ENCODE peak calls at places on chromosomes 13 and 19, in nine cellular contexts. S is CD8-positive, alpha-beta memory T cell; F is colonic mucosa; L is Karpas-422; G is naive thymus-derived CD4-positive, alpha-beta T cell; D is A549; U is neuronal stem cell; B is thoracic aorta; T is BE2C. N is an unnamed sample.

GRCh38 chr19:4622695-4623421 is 16.5 kb upstream of the TNFAIP8L1 start:
- DNase-seq in S (no peak), F (no peak), L (no peak), G (no peak), D (no peak), U (no peak), B (no peak), T (peak; percentile 56), N (no peak)

GRCh38 chr19:52584686-52585085 is 14.6 kb downstream of the ZNF701 start:
- DNase-seq in S (no peak), F (no peak), L (no peak), G (no peak), D (no peak), U (no peak), B (no peak), T (no peak), N (no peak)

GRCh38 chr19:46101293-46101692 is 23.2 kb downstream of the IGFL3 start:
- DNase-seq in S (no peak), F (no peak), L (no peak), G (no peak), D (no peak), U (no peak), B (no peak), T (no peak), N (no peak)

GRCh38 chr19:2982983-2983350 is 5.6 kb downstream of the TLE6 start:
- DNase-seq in S (no peak), F (peak; percentile 68), L (no peak), G (no peak), D (no peak), U (no peak), B (peak; percentile 92), T (peak; percentile 99), N (peak; percentile 82)

GRCh38 chr13:112897956-112898785 is 70.8 kb upstream of the MCF2L start:
- DNase-seq in S (no peak), F (no peak), L (no peak), G (no peak), D (no peak), U (no peak), B (no peak), T (peak; percentile 18), N (no peak)

GRCh38 chr13:51761638-51762350 is 42.2 kb downstream of the DHRS12 start:
- DNase-seq in S (no peak), F (no peak), L (no peak), G (no peak), D (no peak), U (no peak), B (no peak), T (no peak), N (peak; percentile 7)

GRCh38 chr13:27425151-27425917 is 915 bp downstream of the GTF3A start:
- DNase-seq in S (peak; percentile 19), F (peak; percentile 40), L (peak; percentile 59), G (no peak), D (no peak), U (no peak), B (no peak), T (no peak), N (peak; percentile 5)

GRCh38 chr19:8210660-8211101 is 1.5 kb downstream of the CERS4 start:
- DNase-seq in S (no peak), F (no peak), L (peak; percentile 47), G (no peak), D (no peak), U (no peak), B (no peak), T (no peak), N (no peak)

GRCh38 chr19:22882797-22883196 is 50.7 kb downstream of the ZNF723 start:
- DNase-seq in S (no peak), F (no peak), L (peak; percentile 90), G (no peak), D (peak; percentile 40), U (no peak), B (no peak), T (no peak), N (peak; percentile 65)

GRCh38 chr13:75308222-75308621 is 173.7 kb downstream of the TBC1D4 start:
- DNase-seq in S (no peak), F (no peak), L (no peak), G (no peak), D (no peak), U (no peak), B (no peak), T (no peak), N (no peak)

GRCh38 chr13:48514776-48515175 is 18.1 kb downstream of the RCBTB2 start:
- DNase-seq in S (no peak), F (no peak), L (no peak), G (no peak), D (no peak), U (no peak), B (no peak), T (no peak), N (no peak)

GRCh38 chr13:21541980-21542379 is 62.0 kb downstream of the MICU2 start:
- DNase-seq in S (no peak), F (no peak), L (no peak), G (no peak), D (no peak), U (no peak), B (no peak), T (no peak), N (no peak)

GRCh38 chr13:42110410-42111155 is 62.1 kb downstream of the DGKH start:
- DNase-seq in S (peak; percentile 52), F (peak; percentile 30), L (peak; percentile 89), G (peak; percentile 62), D (peak; percentile 63), U (peak; percentile 59), B (no peak), T (peak; percentile 29), N (peak; percentile 84)

GRCh38 chr13:80341098-80341701 is at the start of gene SPRY2:
- DNase-seq in S (peak; percentile 12), F (peak; percentile 94), L (no peak), G (no peak), D (peak; percentile 92), U (peak; percentile 93), B (peak; percentile 91), T (peak; percentile 96), N (peak; percentile 98)

GRCh38 chr19:47239610-47240296 is 8.8 kb upstream of the BBC3 start:
- DNase-seq in S (peak; percentile 71), F (no peak), L (peak; percentile 90), G (peak; percentile 53), D (no peak), U (no peak), B (no peak), T (peak; percentile 95), N (peak; percentile 84)

GRCh38 chr19:48395499-48395898 is 2.0 kb downstream of the GRIN2D start:
- DNase-seq in S (no peak), F (no peak), L (no peak), G (no peak), D (no peak), U (no peak), B (no peak), T (no peak), N (no peak)

GRCh38 chr13:101416181-101417042 is at the start of gene NALCN:
- DNase-seq in S (no peak), F (no peak), L (no peak), G (peak; percentile 1), D (peak; percentile 24), U (peak; percentile 31), B (no peak), T (peak; percentile 29), N (peak; percentile 74)

GRCh38 chr13:101412076-101412475 is 4.2 kb downstream of the NALCN start:
- DNase-seq in S (no peak), F (no peak), L (no peak), G (no peak), D (no peak), U (no peak), B (no peak), T (no peak), N (no peak)

GRCh38 chr13:101417501-101417900 is 1.2 kb upstream of the NALCN start:
- DNase-seq in S (no peak), F (no peak), L (no peak), G (no peak), D (no peak), U (no peak), B (no peak), T (no peak), N (peak; percentile 35)

GRCh38 chr13:101415358-101416174 is 742 bp downstream of the NALCN start:
- DNase-seq in S (no peak), F (no peak), L (no peak), G (no peak), D (peak; percentile 4), U (no peak), B (no peak), T (no peak), N (no peak)

DNA sequence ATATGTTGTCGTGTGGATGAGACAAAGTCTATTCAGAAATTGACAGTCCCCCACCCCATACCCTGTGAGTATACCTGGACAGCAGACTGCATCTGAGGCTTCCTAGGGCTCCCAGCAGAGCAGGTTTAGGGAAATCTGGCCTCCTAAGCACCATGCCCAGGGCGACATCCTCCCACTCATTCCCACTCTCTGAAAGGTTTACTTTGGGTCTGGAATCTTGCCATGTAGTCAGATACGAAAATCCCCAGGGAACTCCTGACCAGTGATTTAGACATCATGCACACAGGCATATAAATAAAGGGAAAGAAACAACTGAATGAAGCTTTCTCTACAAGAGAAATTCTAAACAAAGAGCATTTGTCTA is 717 bp upstream of the NALCN start:
- DNase-seq in S (no peak), F (no peak), L (no peak), G (no peak), D (peak; percentile 39), U (no peak), B (no peak), T (peak; percentile 49), N (peak; percentile 55)
- H3K4me3 ChIP-seq in S (no peak overlapping the region), F (no peak overlapping the region), L (no peak overlapping the region), G (no peak overlapping the region), D (peak overlapping the region; percentile 65), U (peak overlapping the region; percentile 45), B (peak overlapping the region; percentile 85), T (peak overlapping the region; percentile 49), N (peak overlapping the region; percentile 88)

GRCh38 chr19:11094520-11094894 is 5.2 kb downstream of the LDLR start:
- DNase-seq in S (no peak), F (no peak), L (no peak), G (no peak), D (no peak), U (no peak), B (no peak), T (no peak), N (peak; percentile 4)
- H3K4me1 ChIP-seq in S (peaks cover 56% of the 10 kb centered on the region), F (peaks cover 15% of the 10 kb centered on the region), L (peaks cover 29% of the 10 kb centered on the region), G (peaks cover 49% of the 10 kb centered on the region), D (peaks cover 47% of the 10 kb centered on the region), U (peaks cover 5% of the 10 kb centered on the region), B (peaks cover 59% of the 10 kb centered on the region), T (peaks cover 8% of the 10 kb centered on the region), N (peaks cover 47% of the 10 kb centered on the region)

DNA sequence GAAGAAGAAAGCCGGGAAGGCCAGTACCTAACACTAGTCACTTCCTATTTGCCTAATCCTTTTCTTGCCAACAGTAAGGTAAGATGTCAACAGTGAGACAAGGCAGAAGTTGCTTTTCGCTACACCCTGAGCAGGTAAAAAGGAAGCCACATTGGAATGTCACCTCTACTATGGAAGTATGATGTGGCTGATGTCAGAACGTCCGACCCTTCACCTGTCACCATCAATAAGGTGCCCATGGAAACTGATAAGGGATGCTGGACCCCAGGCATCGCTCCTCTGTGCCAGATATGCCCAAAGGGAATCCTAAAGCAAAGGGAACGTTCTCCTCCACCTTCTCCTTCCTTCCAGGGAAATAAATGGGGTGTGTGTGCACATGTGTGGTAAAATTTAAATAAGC is 34.3 kb downstream of the COL4A1 start:
- DNase-seq in S (no peak), F (no peak), L (no peak), G (no peak), D (no peak), U (no peak), B (no peak), T (no peak), N (no peak)
- H3K4me3 ChIP-seq in S (no peak overlapping the region), F (no peak overlapping the region), L (no peak overlapping the region), G (no peak overlapping the region), D (no peak overlapping the region), U (no peak overlapping the region), B (no peak overlapping the region), T (no peak overlapping the region), N (no peak overlapping the region)

GRCh38 chr19:41325640-41325946 is 15.6 kb downstream of the CCDC97 start:
- DNase-seq in S (no peak), F (no peak), L (no peak), G (no peak), D (no peak), U (no peak), B (no peak), T (no peak), N (no peak)
- H3K4me1 ChIP-seq in S (peaks cover 55% of the 10 kb centered on the region), F (peaks cover 29% of the 10 kb centered on the region), L (peaks cover 33% of the 10 kb centered on the region), G (peaks cover 39% of the 10 kb centered on the region), D (peaks cover 79% of the 10 kb centered on the region), U (peaks cover 36% of the 10 kb centered on the region), B (peaks cover 59% of the 10 kb centered on the region), T (peaks cover 64% of the 10 kb centered on the region), N (peaks cover 52% of the 10 kb centered on the region)